ENCODE peak calls at places on chromosomes 4 and X, in seven cellular contexts. V, L, U, C, D, O and N are unnamed samples.
A peak's percentile ranks its signal among the peaks of the same experiment; 100 is the strongest.

GRCh38 chrX:36963852-36964251 is 44.3 kb upstream of the FAM47C start:
- DNase-seq in O (no peak), C (no peak), L (no peak), D (no peak), U (no peak), V (no peak), N (no peak)

GRCh38 chr4:74362347-74362746 is 2.6 kb upstream of the EREG start:
- DNase-seq in L (no peak), D (no peak), U (no peak), V (no peak), O (no peak), C (no peak), N (no peak)

GRCh38 chrX:45801554-45801953 is 600.9 kb upstream of the DIPK2B start:
- DNase-seq in L (peak; percentile 10), O (no peak), D (peak; percentile 15), C (no peak), V (no peak), U (no peak), N (no peak)

GRCh38 chr4:123651127-123651526 is 254.5 kb downstream of the SPRY1 start:
- DNase-seq in U (no peak), L (no peak), V (no peak), D (no peak), O (no peak), C (no peak), N (no peak)

GRCh38 chrX:68287419-68287818 is 145.9 kb downstream of the OPHN1 start:
- DNase-seq in C (no peak), O (no peak), U (no peak), D (no peak), L (no peak), V (no peak), N (no peak)

GRCh38 chr4:130395871-130396270 is 1299.9 kb downstream of the C4orf33 start:
- DNase-seq in V (no peak), U (no peak), C (no peak), O (no peak), L (no peak), D (no peak), N (no peak)

GRCh38 chr4:177117256-177117655 is 192.4 kb upstream of the NEIL3 start:
- DNase-seq in C (no peak), L (no peak), V (no peak), D (no peak), O (no peak), U (no peak), N (no peak)

GRCh38 chr4:110953191-110953590 is 330.3 kb upstream of the PITX2 start:
- DNase-seq in U (no peak), L (no peak), V (no peak), C (no peak), D (no peak), O (no peak), N (no peak)

GRCh38 chrX:75746891-75747639 is 38.0 kb downstream of the MAGEE2 start:
- DNase-seq in D (peak; percentile 4), L (peak; percentile 64), U (no peak), V (peak; percentile 42), O (peak; percentile 1), C (peak; percentile 33), N (no peak)

GRCh38 chr4:138938371-138938699 is 77.2 kb upstream of the NOCT start:
- DNase-seq in O (peak; percentile 27), U (no peak), D (peak; percentile 61), C (no peak), L (peak; percentile 42), V (no peak), N (no peak)

GRCh38 chrX:100512471-100512870 is 72.3 kb upstream of the TNMD start:
- DNase-seq in L (peak; percentile 32), U (no peak), V (no peak), C (no peak), D (peak; percentile 2), O (no peak), N (no peak)

GRCh38 chrX:118520206-118520857 is 24.7 kb downstream of the DOCK11 start:
- DNase-seq in V (no peak), L (no peak), U (no peak), O (no peak), C (no peak), D (no peak), N (no peak)

GRCh38 chr4:175424111-175424510 is 388.0 kb downstream of the GPM6A start:
- DNase-seq in U (no peak), L (no peak), O (no peak), V (no peak), D (no peak), C (no peak), N (no peak)

GRCh38 chrX:39642071-39642470 is 455.7 kb downstream of the BCOR start:
- DNase-seq in D (peak; percentile 30), L (no peak), U (no peak), C (no peak), O (peak; percentile 11), V (no peak), N (no peak)

GRCh38 chr4:184719407-184719806 is 14.5 kb downstream of the CENPU start:
- DNase-seq in L (no peak), D (no peak), U (no peak), O (no peak), V (no peak), C (no peak), N (no peak)

GRCh38 chr4:105978684-105979296 is 83.5 kb downstream of the NPNT start:
- DNase-seq in C (no peak), L (no peak), U (no peak), D (no peak), V (no peak), O (no peak), N (no peak)

GRCh38 chr4:172962564-172963353 is 205.9 kb upstream of the GALNT7 start:
- DNase-seq in D (no peak), C (peak; percentile 67), U (no peak), L (no peak), V (peak; percentile 68), O (no peak), N (peak; percentile 90)

GRCh38 chr4:154528866-154529265 is 21.3 kb downstream of the PLRG1 start:
- DNase-seq in C (no peak), U (no peak), O (no peak), V (no peak), D (no peak), L (no peak), N (no peak)

GRCh38 chr4:174930895-174931294 is 12.7 kb downstream of the ADAM29 start:
- DNase-seq in C (no peak), V (no peak), O (no peak), D (no peak), L (no peak), U (no peak), N (no peak)

GRCh38 chr4:126907389-126907788 is 725.4 kb upstream of the INTU start:
- DNase-seq in O (no peak), L (no peak), C (no peak), V (no peak), D (no peak), U (no peak), N (no peak)

DNA sequence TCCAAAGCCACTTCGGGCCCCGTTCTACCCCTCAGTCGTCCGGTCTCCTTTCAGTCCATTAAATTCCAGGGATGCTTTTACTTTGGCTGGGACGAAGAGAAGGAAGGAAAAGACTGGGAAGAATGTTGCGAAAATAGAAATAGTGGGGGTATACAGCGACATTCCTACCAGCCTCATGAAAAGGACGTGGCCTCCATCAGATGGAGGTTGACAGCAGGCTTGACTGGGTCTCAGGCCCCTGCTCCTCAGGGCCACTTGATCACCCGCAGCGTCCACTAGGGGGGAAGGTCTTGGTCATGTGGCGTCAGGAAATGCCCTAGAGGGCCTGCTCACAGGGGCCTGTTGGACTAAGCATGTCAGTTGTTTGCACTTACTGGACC is 671 bp upstream of the ANKRD50 start:
- DNase-seq in O (peak; percentile 80), D (peak; percentile 93), U (peak; percentile 86), V (peak; percentile 51), L (peak; percentile 76), C (peak; percentile 60), N (peak; percentile 84)
- TF ChIP-seq EP300 in O (no peak), D (no peak), U (no peak), V (no peak), L (no peak), C (no peak), N (no peak)

GRCh38 chrX:121179972-121180371 is 132.6 kb downstream of the GLUD2 start:
- DNase-seq in L (no peak), C (no peak), V (no peak), U (no peak), D (no peak), O (no peak), N (no peak)
- H3K4me3 ChIP-seq in L (no peak overlapping the region), C (no peak overlapping the region), V (no peak overlapping the region), U (no peak overlapping the region), D (no peak overlapping the region), O (no peak overlapping the region), N (no peak overlapping the region)

GRCh38 chr4:26836539-26836938 is 24.1 kb upstream of the STIM2 start:
- DNase-seq in C (no peak), U (no peak), L (no peak), D (no peak), O (no peak), V (no peak), N (no peak)

GRCh38 chr4:26838055-26838842 is 22.4 kb upstream of the STIM2 start:
- DNase-seq in C (no peak), U (no peak), O (no peak), L (no peak), D (no peak), V (no peak), N (no peak)

GRCh38 chr4:26839016-26839415 is 21.6 kb upstream of the STIM2 start:
- DNase-seq in C (no peak), U (no peak), O (no peak), L (no peak), D (no peak), V (no peak), N (no peak)

GRCh38 chr4:26839534-26839951 is 21.1 kb upstream of the STIM2 start:
- DNase-seq in O (no peak), L (peak; percentile 30), U (no peak), V (no peak), C (no peak), D (peak; percentile 18), N (no peak)
- TF ChIP-seq POLR2AphosphoS5 in O (no peak), L (no peak), U (no peak), V (no peak), C (no peak), D (no peak), N (no peak)

DNA sequence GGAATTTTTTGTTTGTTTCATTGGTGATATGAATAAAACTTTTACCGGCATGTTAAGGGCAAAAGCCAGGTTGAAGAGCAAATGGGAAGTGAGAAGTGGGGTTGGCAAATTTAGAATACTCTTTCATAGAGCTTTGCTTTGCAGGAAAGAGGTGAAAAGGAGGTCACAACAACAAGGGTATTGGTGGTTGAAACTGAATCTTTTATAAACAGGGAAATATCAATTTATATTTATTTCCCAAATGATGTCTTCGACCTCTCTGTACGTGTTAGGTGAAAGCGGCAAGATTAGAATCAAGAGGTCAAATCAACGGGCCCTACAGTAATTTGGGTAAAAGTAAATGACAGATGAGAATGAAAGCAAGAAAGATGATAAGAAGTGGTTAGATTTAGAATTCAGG is 3.4 kb downstream of the SMR3A start:
- DNase-seq in C (no peak), L (no peak), D (no peak), U (no peak), V (no peak), O (no peak), N (no peak)
- TF ChIP-seq EP300 in C (no peak), L (no peak), D (no peak), U (no peak), V (no peak), O (no peak), N (no peak)

GRCh38 chrX:24153796-24154189 is 4.3 kb downstream of the ZFX start:
- DNase-seq in O (no peak), V (no peak), D (no peak), L (peak; percentile 53), C (no peak), U (no peak), N (no peak)
- H3K4me3 ChIP-seq in O (no peak overlapping the region), V (no peak overlapping the region), D (no peak overlapping the region), L (no peak overlapping the region), C (no peak overlapping the region), U (no peak overlapping the region), N (no peak overlapping the region)

GRCh38 chrX:115625577-115626301 is 64.8 kb downstream of the PLS3 start:
- DNase-seq in U (no peak), D (no peak), L (no peak), O (no peak), C (no peak), V (no peak), N (no peak)
- TF ChIP-seq POLR2AphosphoS5 in U (no peak), D (no peak), L (no peak), O (no peak), C (no peak), V (no peak), N (no peak)